ENCODE peak calls at places on chromosomes 7 and 10, in seven cellular contexts. One of them, this sample, is unnamed.

GRCh38 chr10:6399241-6399701 is 180.8 kb downstream of the PRKCQ start:
- DNase-seq in stomach: no peak
- DNase-seq in ovary: no peak
- DNase-seq in HepG2: no peak
- DNase-seq in A549: peak
- DNase-seq in transverse colon: no peak
- DNase-seq in SK-N-SH: no peak
- DNase-seq in this sample: no peak

GRCh38 chr10:59993931-59994330 is 87.6 kb upstream of the CCDC6 start:
- DNase-seq in stomach: no peak
- DNase-seq in ovary: no peak
- DNase-seq in HepG2: no peak
- DNase-seq in A549: no peak
- DNase-seq in transverse colon: no peak
- DNase-seq in SK-N-SH: no peak
- DNase-seq in this sample: no peak

GRCh38 chr10:50312464-50313437 is 61.4 kb upstream of the ASAH2 start:
- DNase-seq in stomach: no peak
- DNase-seq in ovary: no peak
- DNase-seq in HepG2: no peak
- DNase-seq in A549: no peak
- DNase-seq in transverse colon: no peak
- DNase-seq in SK-N-SH: no peak
- DNase-seq in this sample: no peak

GRCh38 chr10:20105931-20106330 is 289.7 kb downstream of the PLXDC2 start:
- DNase-seq in stomach: no peak
- DNase-seq in ovary: no peak
- DNase-seq in HepG2: no peak
- DNase-seq in A549: no peak
- DNase-seq in transverse colon: no peak
- DNase-seq in SK-N-SH: no peak
- DNase-seq in this sample: no peak

GRCh38 chr7:134966691-134967090 is 19.6 kb upstream of the AGBL3 start:
- DNase-seq in stomach: no peak
- DNase-seq in ovary: no peak
- DNase-seq in HepG2: no peak
- DNase-seq in A549: no peak
- DNase-seq in transverse colon: no peak
- DNase-seq in SK-N-SH: no peak
- DNase-seq in this sample: no peak

GRCh38 chr10:3785849-3786290 is 861 bp upstream of the KLF6 start:
- DNase-seq in stomach: no peak
- DNase-seq in ovary: peak
- DNase-seq in HepG2: no peak
- DNase-seq in A549: no peak
- DNase-seq in transverse colon: peak
- DNase-seq in SK-N-SH: peak
- DNase-seq in this sample: peak

GRCh38 chr10:60662917-60663614 is 115.2 kb upstream of the CDK1 start:
- DNase-seq in stomach: no peak
- DNase-seq in ovary: no peak
- DNase-seq in HepG2: no peak
- DNase-seq in A549: no peak
- DNase-seq in transverse colon: no peak
- DNase-seq in SK-N-SH: no peak
- DNase-seq in this sample: no peak

GRCh38 chr7:70093496-70093895 is 495.2 kb downstream of the AUTS2 start:
- DNase-seq in stomach: no peak
- DNase-seq in ovary: no peak
- DNase-seq in HepG2: no peak
- DNase-seq in A549: peak
- DNase-seq in transverse colon: no peak
- DNase-seq in SK-N-SH: no peak
- DNase-seq in this sample: no peak

GRCh38 chr7:156544919-156545715 is 95.5 kb upstream of the RNF32 start:
- DNase-seq in stomach: no peak
- DNase-seq in ovary: no peak
- DNase-seq in HepG2: peak
- DNase-seq in A549: no peak
- DNase-seq in transverse colon: peak
- DNase-seq in SK-N-SH: no peak
- DNase-seq in this sample: no peak

GRCh38 chr10:63114031-63114814 is 18.9 kb upstream of the NRBF2 start:
- DNase-seq in stomach: peak
- DNase-seq in ovary: peak
- DNase-seq in HepG2: peak
- DNase-seq in A549: no peak
- DNase-seq in transverse colon: peak
- DNase-seq in SK-N-SH: no peak
- DNase-seq in this sample: peak

GRCh38 chr7:158743219-158743618 is 38.6 kb upstream of the NCAPG2 start:
- DNase-seq in stomach: no peak
- DNase-seq in ovary: no peak
- DNase-seq in HepG2: no peak
- DNase-seq in A549: no peak
- DNase-seq in transverse colon: no peak
- DNase-seq in SK-N-SH: no peak
- DNase-seq in this sample: no peak

GRCh38 chr10:48489099-48489498 is 115.8 kb downstream of the ARHGAP22 start:
- DNase-seq in stomach: no peak
- DNase-seq in ovary: no peak
- DNase-seq in HepG2: no peak
- DNase-seq in A549: no peak
- DNase-seq in transverse colon: no peak
- DNase-seq in SK-N-SH: no peak
- DNase-seq in this sample: no peak

GRCh38 chr7:114086491-114086905 is 167.7 kb upstream of the PPP1R3A start:
- DNase-seq in stomach: peak
- DNase-seq in ovary: peak
- DNase-seq in HepG2: no peak
- DNase-seq in A549: no peak
- DNase-seq in transverse colon: peak
- DNase-seq in SK-N-SH: no peak
- DNase-seq in this sample: peak

GRCh38 chr7:155009570-155010157 is 6.7 kb upstream of the PAXIP1 start:
- DNase-seq in stomach: no peak
- DNase-seq in ovary: no peak
- DNase-seq in HepG2: peak
- DNase-seq in A549: peak
- DNase-seq in transverse colon: no peak
- DNase-seq in SK-N-SH: peak
- DNase-seq in this sample: no peak

GRCh38 chr10:35563266-35563891 is 41.8 kb upstream of the GJD4 start:
- DNase-seq in stomach: peak
- DNase-seq in ovary: peak
- DNase-seq in HepG2: peak
- DNase-seq in A549: peak
- DNase-seq in transverse colon: peak
- DNase-seq in SK-N-SH: peak
- DNase-seq in this sample: peak

GRCh38 chr7:112159346-112159745 is 46.9 kb downstream of the DOCK4 start:
- DNase-seq in stomach: no peak
- DNase-seq in ovary: no peak
- DNase-seq in HepG2: no peak
- DNase-seq in A549: no peak
- DNase-seq in transverse colon: no peak
- DNase-seq in SK-N-SH: no peak
- DNase-seq in this sample: no peak

GRCh38 chr7:70338061-70338460 is 739.8 kb downstream of the AUTS2 start:
- DNase-seq in stomach: no peak
- DNase-seq in ovary: no peak
- DNase-seq in HepG2: no peak
- DNase-seq in A549: no peak
- DNase-seq in transverse colon: no peak
- DNase-seq in SK-N-SH: no peak
- DNase-seq in this sample: no peak

GRCh38 chr7:2621948-2622640 is 9.7 kb upstream of the TTYH3 start:
- DNase-seq in stomach: no peak
- DNase-seq in ovary: no peak
- DNase-seq in HepG2: peak
- DNase-seq in A549: no peak
- DNase-seq in transverse colon: no peak
- DNase-seq in SK-N-SH: peak
- DNase-seq in this sample: no peak

GRCh38 chr10:71968553-71969474 is 4.6 kb downstream of the CHST3 start:
- DNase-seq in stomach: no peak
- DNase-seq in ovary: no peak
- DNase-seq in HepG2: no peak
- DNase-seq in A549: peak
- DNase-seq in transverse colon: no peak
- DNase-seq in SK-N-SH: peak
- DNase-seq in this sample: peak

GRCh38 chr10:25678666-25679065 is 255.4 kb upstream of the MYO3A start:
- DNase-seq in stomach: no peak
- DNase-seq in ovary: no peak
- DNase-seq in HepG2: no peak
- DNase-seq in A549: no peak
- DNase-seq in transverse colon: no peak
- DNase-seq in SK-N-SH: no peak
- DNase-seq in this sample: no peak

GRCh38 chr10:25678220-25678619 is 255.8 kb upstream of the MYO3A start:
- DNase-seq in stomach: no peak
- DNase-seq in ovary: no peak
- DNase-seq in HepG2: no peak
- DNase-seq in A549: no peak
- DNase-seq in transverse colon: no peak
- DNase-seq in SK-N-SH: no peak
- DNase-seq in this sample: no peak

GRCh38 chr10:25683291-25683690 is 250.7 kb upstream of the MYO3A start:
- DNase-seq in stomach: no peak
- DNase-seq in ovary: no peak
- DNase-seq in HepG2: no peak
- DNase-seq in A549: no peak
- DNase-seq in transverse colon: no peak
- DNase-seq in SK-N-SH: no peak
- DNase-seq in this sample: no peak

GRCh38 chr10:25682203-25682950 is 251.7 kb upstream of the MYO3A start:
- DNase-seq in stomach: no peak
- DNase-seq in ovary: no peak
- DNase-seq in HepG2: no peak
- DNase-seq in A549: peak
- DNase-seq in transverse colon: no peak
- DNase-seq in SK-N-SH: peak
- DNase-seq in this sample: no peak
- H3K4me3 ChIP-seq in stomach: peak
- H3K4me3 ChIP-seq in ovary: no peak
- H3K4me3 ChIP-seq in HepG2: no peak
- H3K4me3 ChIP-seq in A549: peak
- H3K4me3 ChIP-seq in transverse colon: no peak
- H3K4me3 ChIP-seq in SK-N-SH: peak
- H3K4me3 ChIP-seq in this sample: peak

DNA sequence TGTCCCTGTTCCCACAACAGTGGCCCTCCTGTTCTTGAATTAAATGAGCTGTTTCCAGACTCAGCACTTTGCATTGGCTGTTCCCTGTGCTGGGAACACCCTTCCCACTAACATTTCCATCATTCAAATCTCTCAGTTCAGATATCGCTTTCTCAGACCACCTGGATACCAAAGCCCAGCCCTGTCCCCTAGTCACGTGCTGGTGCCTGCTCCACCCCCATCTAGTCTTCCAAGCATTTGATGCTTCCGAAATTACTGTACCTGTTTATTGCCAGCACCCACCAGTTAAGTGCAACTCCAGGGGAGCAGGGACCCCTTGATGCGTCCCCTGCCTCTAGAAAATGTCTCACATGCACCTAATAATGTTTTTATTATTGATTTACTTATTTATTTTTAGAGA is 3.0 kb upstream of the SLC29A4 start:
- DNase-seq in stomach: no peak
- DNase-seq in ovary: no peak
- DNase-seq in HepG2: no peak
- DNase-seq in A549: no peak
- DNase-seq in transverse colon: no peak
- DNase-seq in SK-N-SH: no peak
- DNase-seq in this sample: no peak
- TF ChIP-seq EP300 in stomach: no peak
- TF ChIP-seq EP300 in ovary: no peak
- TF ChIP-seq EP300 in HepG2: no peak
- TF ChIP-seq EP300 in A549: no peak
- TF ChIP-seq EP300 in transverse colon: no peak
- TF ChIP-seq EP300 in SK-N-SH: no peak
- TF ChIP-seq EP300 in this sample: no peak

DNA sequence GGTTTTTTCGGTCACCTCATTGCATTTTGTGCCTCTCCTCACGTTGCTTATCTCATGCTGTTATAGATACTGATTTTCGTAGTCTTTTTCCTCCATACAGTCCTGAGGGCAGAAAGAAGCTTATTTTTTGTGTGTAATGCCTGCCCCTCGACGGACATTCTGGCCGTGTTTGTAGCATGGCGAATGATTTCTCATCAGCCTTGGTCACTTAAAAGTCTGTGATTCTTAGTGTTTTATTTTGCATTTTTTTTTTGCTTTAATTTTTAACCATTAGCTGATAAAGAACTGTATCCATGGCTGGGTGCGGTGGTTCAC is 469 bp upstream of the NOC3L start:
- DNase-seq in stomach: no peak
- DNase-seq in ovary: no peak
- DNase-seq in HepG2: no peak
- DNase-seq in A549: no peak
- DNase-seq in transverse colon: no peak
- DNase-seq in SK-N-SH: no peak
- DNase-seq in this sample: no peak
- H3K4me3 ChIP-seq in stomach: peak
- H3K4me3 ChIP-seq in ovary: peak
- H3K4me3 ChIP-seq in HepG2: no peak
- H3K4me3 ChIP-seq in A549: peak
- H3K4me3 ChIP-seq in transverse colon: no peak
- H3K4me3 ChIP-seq in SK-N-SH: peak
- H3K4me3 ChIP-seq in this sample: peak

DNA sequence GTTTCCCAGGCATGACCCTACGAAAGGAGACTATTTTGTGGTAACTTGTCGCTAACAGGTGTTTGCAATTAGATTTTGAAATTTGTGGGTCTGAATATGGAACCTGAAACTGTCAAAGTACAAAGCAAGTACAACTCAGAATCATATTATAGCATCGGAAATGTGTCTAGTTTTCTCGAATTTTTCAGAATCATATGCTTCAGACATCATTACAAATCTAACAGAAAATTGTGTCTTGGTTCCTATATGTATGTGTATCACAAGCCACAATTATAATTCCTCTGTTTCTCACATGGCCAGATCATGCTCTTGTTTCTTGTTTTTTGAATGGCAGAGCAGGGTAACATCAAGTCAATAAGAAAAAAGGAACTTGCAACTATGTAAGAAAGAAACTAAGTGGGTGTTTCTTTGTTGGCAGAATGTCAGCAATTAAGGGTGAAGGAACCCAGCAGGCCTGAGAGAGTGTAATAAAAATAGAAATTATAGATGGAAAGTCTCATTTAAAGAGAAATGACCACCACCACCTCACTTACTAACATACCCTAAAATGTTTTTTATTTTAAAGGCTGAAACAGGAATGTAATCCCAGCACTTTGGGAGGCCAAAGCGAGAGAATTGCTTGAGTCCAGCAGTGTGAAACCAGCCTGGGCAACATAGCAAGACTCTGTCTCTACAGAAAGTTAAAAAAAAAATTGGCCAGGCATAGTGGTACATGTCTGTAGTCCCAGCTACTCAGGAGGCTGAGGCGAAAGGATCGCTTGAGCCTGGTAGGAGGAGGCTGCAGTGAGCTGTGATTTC is 51.3 kb downstream of the PRTFDC1 start:
- DNase-seq in stomach: no peak
- DNase-seq in ovary: no peak
- DNase-seq in HepG2: no peak
- DNase-seq in A549: no peak
- DNase-seq in transverse colon: no peak
- DNase-seq in SK-N-SH: no peak
- DNase-seq in this sample: no peak
- TF ChIP-seq EP300 in stomach: no peak
- TF ChIP-seq EP300 in ovary: no peak
- TF ChIP-seq EP300 in HepG2: no peak
- TF ChIP-seq EP300 in A549: no peak
- TF ChIP-seq EP300 in transverse colon: no peak
- TF ChIP-seq EP300 in SK-N-SH: no peak
- TF ChIP-seq EP300 in this sample: no peak

This sample was measured in sigmoid colon.